ENCODE peak calls at places on chromosome 4, in eight cellular contexts. One of them, this sample, is unnamed.
A peak's percentile ranks its signal among the peaks of the same experiment; 100 is the strongest.

GRCh38 chr4:109406337-109406931 is 27.2 kb upstream of the SEC24B start:
- DNase-seq in activated CD8-positive, alpha-beta T cell treated with anti-CD3 and anti-CD28 coated beads, Interleukin-2, amount 10 ng/mL, durations not matched to agents 7 days and 5 days: peak; percentile 68
- DNase-seq in mesothelial cell of epicardium: no peak
- DNase-seq in T-helper 2 cell: no peak
- DNase-seq in T-helper 22 cell: no peak
- DNase-seq in stimulated activated naive CD4-positive, alpha-beta T cell: peak; percentile 3
- DNase-seq in H4: peak; percentile 63
- DNase-seq in WERI-Rb-1: peak; percentile 65
- DNase-seq in this sample: no peak

GRCh38 chr4:74583066-74583700 is 138.2 kb downstream of the AREG start:
- DNase-seq in activated CD8-positive, alpha-beta T cell treated with anti-CD3 and anti-CD28 coated beads, Interleukin-2, amount 10 ng/mL, durations not matched to agents 7 days and 5 days: no peak
- DNase-seq in mesothelial cell of epicardium: no peak
- DNase-seq in T-helper 2 cell: no peak
- DNase-seq in T-helper 22 cell: no peak
- DNase-seq in stimulated activated naive CD4-positive, alpha-beta T cell: no peak
- DNase-seq in H4: no peak
- DNase-seq in WERI-Rb-1: no peak
- DNase-seq in this sample: no peak

GRCh38 chr4:44017422-44017739 is 431.2 kb downstream of the KCTD8 start:
- DNase-seq in activated CD8-positive, alpha-beta T cell treated with anti-CD3 and anti-CD28 coated beads, Interleukin-2, amount 10 ng/mL, durations not matched to agents 7 days and 5 days: no peak
- DNase-seq in mesothelial cell of epicardium: no peak
- DNase-seq in T-helper 2 cell: no peak
- DNase-seq in T-helper 22 cell: no peak
- DNase-seq in stimulated activated naive CD4-positive, alpha-beta T cell: no peak
- DNase-seq in H4: no peak
- DNase-seq in WERI-Rb-1: no peak
- DNase-seq in this sample: no peak

GRCh38 chr4:68948044-68948743 is 3.4 kb downstream of the UGT2A3 start:
- DNase-seq in activated CD8-positive, alpha-beta T cell treated with anti-CD3 and anti-CD28 coated beads, Interleukin-2, amount 10 ng/mL, durations not matched to agents 7 days and 5 days: no peak
- DNase-seq in mesothelial cell of epicardium: no peak
- DNase-seq in T-helper 2 cell: no peak
- DNase-seq in T-helper 22 cell: no peak
- DNase-seq in stimulated activated naive CD4-positive, alpha-beta T cell: no peak
- DNase-seq in H4: no peak
- DNase-seq in WERI-Rb-1: no peak
- DNase-seq in this sample: no peak

GRCh38 chr4:24213936-24214335 is 324.1 kb upstream of the PPARGC1A start:
- DNase-seq in activated CD8-positive, alpha-beta T cell treated with anti-CD3 and anti-CD28 coated beads, Interleukin-2, amount 10 ng/mL, durations not matched to agents 7 days and 5 days: no peak
- DNase-seq in mesothelial cell of epicardium: no peak
- DNase-seq in T-helper 2 cell: no peak
- DNase-seq in T-helper 22 cell: no peak
- DNase-seq in stimulated activated naive CD4-positive, alpha-beta T cell: no peak
- DNase-seq in H4: no peak
- DNase-seq in WERI-Rb-1: no peak
- DNase-seq in this sample: no peak

GRCh38 chr4:133865606-133866327 is 335.8 kb downstream of the PABPC4L start:
- DNase-seq in activated CD8-positive, alpha-beta T cell treated with anti-CD3 and anti-CD28 coated beads, Interleukin-2, amount 10 ng/mL, durations not matched to agents 7 days and 5 days: no peak
- DNase-seq in mesothelial cell of epicardium: no peak
- DNase-seq in T-helper 2 cell: no peak
- DNase-seq in T-helper 22 cell: no peak
- DNase-seq in stimulated activated naive CD4-positive, alpha-beta T cell: no peak
- DNase-seq in H4: peak; percentile 97
- DNase-seq in WERI-Rb-1: peak; percentile 25
- DNase-seq in this sample: no peak

GRCh38 chr4:534101-534575 is 35.1 kb downstream of the PIGG start:
- DNase-seq in activated CD8-positive, alpha-beta T cell treated with anti-CD3 and anti-CD28 coated beads, Interleukin-2, amount 10 ng/mL, durations not matched to agents 7 days and 5 days: no peak
- DNase-seq in mesothelial cell of epicardium: no peak
- DNase-seq in T-helper 2 cell: no peak
- DNase-seq in T-helper 22 cell: no peak
- DNase-seq in stimulated activated naive CD4-positive, alpha-beta T cell: no peak
- DNase-seq in H4: no peak
- DNase-seq in WERI-Rb-1: no peak
- DNase-seq in this sample: no peak

GRCh38 chr4:478373-478772 is 20.6 kb downstream of the ZNF721 start:
- DNase-seq in activated CD8-positive, alpha-beta T cell treated with anti-CD3 and anti-CD28 coated beads, Interleukin-2, amount 10 ng/mL, durations not matched to agents 7 days and 5 days: no peak
- DNase-seq in mesothelial cell of epicardium: no peak
- DNase-seq in T-helper 2 cell: no peak
- DNase-seq in T-helper 22 cell: no peak
- DNase-seq in stimulated activated naive CD4-positive, alpha-beta T cell: no peak
- DNase-seq in H4: peak; percentile 23
- DNase-seq in WERI-Rb-1: no peak
- DNase-seq in this sample: no peak

GRCh38 chr4:180434131-180434895 is 1808.9 kb upstream of the TENM3 start:
- DNase-seq in activated CD8-positive, alpha-beta T cell treated with anti-CD3 and anti-CD28 coated beads, Interleukin-2, amount 10 ng/mL, durations not matched to agents 7 days and 5 days: no peak
- DNase-seq in mesothelial cell of epicardium: no peak
- DNase-seq in T-helper 2 cell: no peak
- DNase-seq in T-helper 22 cell: no peak
- DNase-seq in stimulated activated naive CD4-positive, alpha-beta T cell: no peak
- DNase-seq in H4: no peak
- DNase-seq in WERI-Rb-1: no peak
- DNase-seq in this sample: no peak

GRCh38 chr4:122873146-122873545 is 46.5 kb downstream of the FGF2 start:
- DNase-seq in activated CD8-positive, alpha-beta T cell treated with anti-CD3 and anti-CD28 coated beads, Interleukin-2, amount 10 ng/mL, durations not matched to agents 7 days and 5 days: no peak
- DNase-seq in mesothelial cell of epicardium: no peak
- DNase-seq in T-helper 2 cell: no peak
- DNase-seq in T-helper 22 cell: no peak
- DNase-seq in stimulated activated naive CD4-positive, alpha-beta T cell: no peak
- DNase-seq in H4: no peak
- DNase-seq in WERI-Rb-1: no peak
- DNase-seq in this sample: no peak

GRCh38 chr4:7429069-7429416 is 5.7 kb downstream of the PSAPL1 start:
- DNase-seq in activated CD8-positive, alpha-beta T cell treated with anti-CD3 and anti-CD28 coated beads, Interleukin-2, amount 10 ng/mL, durations not matched to agents 7 days and 5 days: no peak
- DNase-seq in mesothelial cell of epicardium: peak; percentile 24
- DNase-seq in T-helper 2 cell: no peak
- DNase-seq in T-helper 22 cell: no peak
- DNase-seq in stimulated activated naive CD4-positive, alpha-beta T cell: no peak
- DNase-seq in H4: no peak
- DNase-seq in WERI-Rb-1: peak; percentile 4
- DNase-seq in this sample: no peak

GRCh38 chr4:168648929-168649328 is 152.1 kb downstream of the PALLD start:
- DNase-seq in activated CD8-positive, alpha-beta T cell treated with anti-CD3 and anti-CD28 coated beads, Interleukin-2, amount 10 ng/mL, durations not matched to agents 7 days and 5 days: no peak
- DNase-seq in mesothelial cell of epicardium: no peak
- DNase-seq in T-helper 2 cell: no peak
- DNase-seq in T-helper 22 cell: no peak
- DNase-seq in stimulated activated naive CD4-positive, alpha-beta T cell: no peak
- DNase-seq in H4: no peak
- DNase-seq in WERI-Rb-1: no peak
- DNase-seq in this sample: no peak

GRCh38 chr4:23884731-23885130 is 5.1 kb downstream of the PPARGC1A start:
- DNase-seq in activated CD8-positive, alpha-beta T cell treated with anti-CD3 and anti-CD28 coated beads, Interleukin-2, amount 10 ng/mL, durations not matched to agents 7 days and 5 days: no peak
- DNase-seq in mesothelial cell of epicardium: no peak
- DNase-seq in T-helper 2 cell: no peak
- DNase-seq in T-helper 22 cell: no peak
- DNase-seq in stimulated activated naive CD4-positive, alpha-beta T cell: no peak
- DNase-seq in H4: no peak
- DNase-seq in WERI-Rb-1: no peak
- DNase-seq in this sample: no peak

GRCh38 chr4:6338175-6338950 is 68.7 kb downstream of the WFS1 start:
- DNase-seq in activated CD8-positive, alpha-beta T cell treated with anti-CD3 and anti-CD28 coated beads, Interleukin-2, amount 10 ng/mL, durations not matched to agents 7 days and 5 days: peak; percentile 69
- DNase-seq in mesothelial cell of epicardium: no peak
- DNase-seq in T-helper 2 cell: no peak
- DNase-seq in T-helper 22 cell: no peak
- DNase-seq in stimulated activated naive CD4-positive, alpha-beta T cell: no peak
- DNase-seq in H4: no peak
- DNase-seq in WERI-Rb-1: no peak
- DNase-seq in this sample: no peak

GRCh38 chr4:25993564-25994185 is 79.7 kb downstream of the SMIM20 start:
- DNase-seq in activated CD8-positive, alpha-beta T cell treated with anti-CD3 and anti-CD28 coated beads, Interleukin-2, amount 10 ng/mL, durations not matched to agents 7 days and 5 days: no peak
- DNase-seq in mesothelial cell of epicardium: no peak
- DNase-seq in T-helper 2 cell: no peak
- DNase-seq in T-helper 22 cell: no peak
- DNase-seq in stimulated activated naive CD4-positive, alpha-beta T cell: no peak
- DNase-seq in H4: peak; percentile 22
- DNase-seq in WERI-Rb-1: peak; percentile 83
- DNase-seq in this sample: no peak

GRCh38 chr4:144318797-144319196 is 178.3 kb upstream of the GYPA start:
- DNase-seq in activated CD8-positive, alpha-beta T cell treated with anti-CD3 and anti-CD28 coated beads, Interleukin-2, amount 10 ng/mL, durations not matched to agents 7 days and 5 days: no peak
- DNase-seq in mesothelial cell of epicardium: no peak
- DNase-seq in T-helper 2 cell: no peak
- DNase-seq in T-helper 22 cell: no peak
- DNase-seq in stimulated activated naive CD4-positive, alpha-beta T cell: no peak
- DNase-seq in H4: no peak
- DNase-seq in WERI-Rb-1: no peak
- DNase-seq in this sample: no peak

GRCh38 chr4:1195109-1195671 is 22.8 kb upstream of the SPON2 start:
- DNase-seq in activated CD8-positive, alpha-beta T cell treated with anti-CD3 and anti-CD28 coated beads, Interleukin-2, amount 10 ng/mL, durations not matched to agents 7 days and 5 days: no peak
- DNase-seq in mesothelial cell of epicardium: peak; percentile 30
- DNase-seq in T-helper 2 cell: no peak
- DNase-seq in T-helper 22 cell: no peak
- DNase-seq in stimulated activated naive CD4-positive, alpha-beta T cell: no peak
- DNase-seq in H4: no peak
- DNase-seq in WERI-Rb-1: no peak
- DNase-seq in this sample: no peak

GRCh38 chr4:64144994-64145393 is 264.3 kb downstream of the TECRL start:
- DNase-seq in activated CD8-positive, alpha-beta T cell treated with anti-CD3 and anti-CD28 coated beads, Interleukin-2, amount 10 ng/mL, durations not matched to agents 7 days and 5 days: no peak
- DNase-seq in mesothelial cell of epicardium: no peak
- DNase-seq in T-helper 2 cell: no peak
- DNase-seq in T-helper 22 cell: no peak
- DNase-seq in stimulated activated naive CD4-positive, alpha-beta T cell: no peak
- DNase-seq in H4: peak; percentile 6
- DNase-seq in WERI-Rb-1: peak; percentile 15
- DNase-seq in this sample: peak; percentile 48

GRCh38 chr4:23857353-23857752 is 32.5 kb downstream of the PPARGC1A start:
- DNase-seq in activated CD8-positive, alpha-beta T cell treated with anti-CD3 and anti-CD28 coated beads, Interleukin-2, amount 10 ng/mL, durations not matched to agents 7 days and 5 days: no peak
- DNase-seq in mesothelial cell of epicardium: no peak
- DNase-seq in T-helper 2 cell: no peak
- DNase-seq in T-helper 22 cell: no peak
- DNase-seq in stimulated activated naive CD4-positive, alpha-beta T cell: no peak
- DNase-seq in H4: peak; percentile 25
- DNase-seq in WERI-Rb-1: no peak
- DNase-seq in this sample: no peak

GRCh38 chr4:93776386-93777080 is 52.0 kb upstream of the ATOH1 start:
- DNase-seq in activated CD8-positive, alpha-beta T cell treated with anti-CD3 and anti-CD28 coated beads, Interleukin-2, amount 10 ng/mL, durations not matched to agents 7 days and 5 days: no peak
- DNase-seq in mesothelial cell of epicardium: no peak
- DNase-seq in T-helper 2 cell: no peak
- DNase-seq in T-helper 22 cell: no peak
- DNase-seq in stimulated activated naive CD4-positive, alpha-beta T cell: no peak
- DNase-seq in H4: peak; percentile 81
- DNase-seq in WERI-Rb-1: no peak
- DNase-seq in this sample: no peak

GRCh38 chr4:39613093-39613656 is 25.5 kb downstream of the SMIM14 start:
- DNase-seq in activated CD8-positive, alpha-beta T cell treated with anti-CD3 and anti-CD28 coated beads, Interleukin-2, amount 10 ng/mL, durations not matched to agents 7 days and 5 days: no peak
- DNase-seq in mesothelial cell of epicardium: no peak
- DNase-seq in T-helper 2 cell: no peak
- DNase-seq in T-helper 22 cell: no peak
- DNase-seq in stimulated activated naive CD4-positive, alpha-beta T cell: no peak
- DNase-seq in H4: peak; percentile 45
- DNase-seq in WERI-Rb-1: no peak
- DNase-seq in this sample: no peak

GRCh38 chr4:8155048-8155447 is 3.6 kb downstream of the ABLIM2 start:
- DNase-seq in activated CD8-positive, alpha-beta T cell treated with anti-CD3 and anti-CD28 coated beads, Interleukin-2, amount 10 ng/mL, durations not matched to agents 7 days and 5 days: no peak
- DNase-seq in mesothelial cell of epicardium: no peak
- DNase-seq in T-helper 2 cell: no peak
- DNase-seq in T-helper 22 cell: no peak
- DNase-seq in stimulated activated naive CD4-positive, alpha-beta T cell: no peak
- DNase-seq in H4: no peak
- DNase-seq in WERI-Rb-1: no peak
- DNase-seq in this sample: no peak

GRCh38 chr4:129232627-129233337 is 136.8 kb downstream of the C4orf33 start:
- DNase-seq in activated CD8-positive, alpha-beta T cell treated with anti-CD3 and anti-CD28 coated beads, Interleukin-2, amount 10 ng/mL, durations not matched to agents 7 days and 5 days: no peak
- DNase-seq in mesothelial cell of epicardium: no peak
- DNase-seq in T-helper 2 cell: no peak
- DNase-seq in T-helper 22 cell: no peak
- DNase-seq in stimulated activated naive CD4-positive, alpha-beta T cell: no peak
- DNase-seq in H4: no peak
- DNase-seq in WERI-Rb-1: no peak
- DNase-seq in this sample: peak; percentile 90

GRCh38 chr4:42871685-42872271 is 20.7 kb upstream of the GRXCR1 start:
- DNase-seq in activated CD8-positive, alpha-beta T cell treated with anti-CD3 and anti-CD28 coated beads, Interleukin-2, amount 10 ng/mL, durations not matched to agents 7 days and 5 days: no peak
- DNase-seq in mesothelial cell of epicardium: no peak
- DNase-seq in T-helper 2 cell: no peak
- DNase-seq in T-helper 22 cell: no peak
- DNase-seq in stimulated activated naive CD4-positive, alpha-beta T cell: no peak
- DNase-seq in H4: no peak
- DNase-seq in WERI-Rb-1: no peak
- DNase-seq in this sample: no peak

GRCh38 chr4:71538528-71538927 is 199.7 kb downstream of the SLC4A4 start:
- DNase-seq in activated CD8-positive, alpha-beta T cell treated with anti-CD3 and anti-CD28 coated beads, Interleukin-2, amount 10 ng/mL, durations not matched to agents 7 days and 5 days: no peak
- DNase-seq in mesothelial cell of epicardium: no peak
- DNase-seq in T-helper 2 cell: no peak
- DNase-seq in T-helper 22 cell: no peak
- DNase-seq in stimulated activated naive CD4-positive, alpha-beta T cell: no peak
- DNase-seq in H4: no peak
- DNase-seq in WERI-Rb-1: no peak
- DNase-seq in this sample: no peak